ENCODE peak calls at places on chromosomes 13 and 19, in ten cellular contexts. One of them, this sample, is unnamed.

GRCh38 chr19:49567722-49568454 is 12.5 kb downstream of the NOSIP start:
- DNase-seq in K562: peak
- DNase-seq in fibroblast of villous mesenchyme: peak
- DNase-seq in tibial nerve: no peak
- DNase-seq in lower lobe of right lung: no peak
- DNase-seq in bronchial epithelial cell: no peak
- DNase-seq in fibroblast of lung: no peak
- DNase-seq in neural progenitor cell: no peak
- DNase-seq in IMR-90: no peak
- DNase-seq in heart right ventricle: no peak
- DNase-seq in this sample: no peak

GRCh38 chr19:17855333-17856152 is 4.2 kb upstream of the RPL18A start:
- DNase-seq in fibroblast of villous mesenchyme: peak
- DNase-seq in heart right ventricle: peak
- DNase-seq in neural progenitor cell: peak
- DNase-seq in K562: peak
- DNase-seq in bronchial epithelial cell: peak
- DNase-seq in fibroblast of lung: peak
- DNase-seq in tibial nerve: peak
- DNase-seq in lower lobe of right lung: peak
- DNase-seq in IMR-90: peak
- DNase-seq in this sample: no peak

GRCh38 chr13:81929988-81930387 is 1589.1 kb upstream of the SPRY2 start:
- DNase-seq in K562: no peak
- DNase-seq in tibial nerve: no peak
- DNase-seq in fibroblast of villous mesenchyme: no peak
- DNase-seq in heart right ventricle: no peak
- DNase-seq in bronchial epithelial cell: peak
- DNase-seq in lower lobe of right lung: no peak
- DNase-seq in neural progenitor cell: peak
- DNase-seq in IMR-90: no peak
- DNase-seq in fibroblast of lung: peak
- DNase-seq in this sample: no peak

GRCh38 chr19:38148337-38148736 is 75.7 kb downstream of the DPF1 start:
- DNase-seq in neural progenitor cell: no peak
- DNase-seq in bronchial epithelial cell: no peak
- DNase-seq in fibroblast of lung: no peak
- DNase-seq in fibroblast of villous mesenchyme: no peak
- DNase-seq in IMR-90: no peak
- DNase-seq in heart right ventricle: peak
- DNase-seq in K562: no peak
- DNase-seq in tibial nerve: no peak
- DNase-seq in lower lobe of right lung: no peak
- DNase-seq in this sample: no peak

GRCh38 chr19:46296722-46297431 is at the start of gene HIF3A:
- DNase-seq in fibroblast of villous mesenchyme: peak
- DNase-seq in fibroblast of lung: no peak
- DNase-seq in neural progenitor cell: peak
- DNase-seq in lower lobe of right lung: peak
- DNase-seq in heart right ventricle: peak
- DNase-seq in bronchial epithelial cell: no peak
- DNase-seq in IMR-90: no peak
- DNase-seq in K562: peak
- DNase-seq in tibial nerve: no peak
- DNase-seq in this sample: no peak

GRCh38 chr13:33172911-33173310 is 112.6 kb downstream of the STARD13 start:
- DNase-seq in lower lobe of right lung: no peak
- DNase-seq in bronchial epithelial cell: peak
- DNase-seq in tibial nerve: no peak
- DNase-seq in heart right ventricle: no peak
- DNase-seq in neural progenitor cell: no peak
- DNase-seq in K562: no peak
- DNase-seq in fibroblast of lung: peak
- DNase-seq in IMR-90: no peak
- DNase-seq in fibroblast of villous mesenchyme: no peak
- DNase-seq in this sample: no peak

GRCh38 chr19:10114651-10115391 is 3.3 kb downstream of the P2RY11 start:
- DNase-seq in tibial nerve: no peak
- DNase-seq in lower lobe of right lung: peak
- DNase-seq in K562: peak
- DNase-seq in neural progenitor cell: no peak
- DNase-seq in fibroblast of lung: no peak
- DNase-seq in heart right ventricle: no peak
- DNase-seq in IMR-90: no peak
- DNase-seq in fibroblast of villous mesenchyme: no peak
- DNase-seq in bronchial epithelial cell: no peak
- DNase-seq in this sample: no peak

GRCh38 chr19:41937976-41938375 is 9.7 kb upstream of the ERFL start:
- DNase-seq in lower lobe of right lung: no peak
- DNase-seq in fibroblast of lung: no peak
- DNase-seq in neural progenitor cell: no peak
- DNase-seq in heart right ventricle: no peak
- DNase-seq in tibial nerve: no peak
- DNase-seq in fibroblast of villous mesenchyme: no peak
- DNase-seq in K562: no peak
- DNase-seq in IMR-90: no peak
- DNase-seq in bronchial epithelial cell: no peak
- DNase-seq in this sample: no peak

GRCh38 chr19:44718441-44719261 is 19.7 kb downstream of the CEACAM16 start:
- DNase-seq in IMR-90: peak
- DNase-seq in bronchial epithelial cell: no peak
- DNase-seq in fibroblast of villous mesenchyme: peak
- DNase-seq in lower lobe of right lung: peak
- DNase-seq in K562: no peak
- DNase-seq in neural progenitor cell: peak
- DNase-seq in fibroblast of lung: peak
- DNase-seq in heart right ventricle: peak
- DNase-seq in tibial nerve: no peak
- DNase-seq in this sample: no peak

GRCh38 chr13:51113186-51113881 is 2.3 kb upstream of the C13orf42 start:
- DNase-seq in lower lobe of right lung: no peak
- DNase-seq in neural progenitor cell: no peak
- DNase-seq in K562: no peak
- DNase-seq in fibroblast of villous mesenchyme: no peak
- DNase-seq in fibroblast of lung: no peak
- DNase-seq in IMR-90: no peak
- DNase-seq in bronchial epithelial cell: no peak
- DNase-seq in tibial nerve: no peak
- DNase-seq in heart right ventricle: no peak
- DNase-seq in this sample: no peak

GRCh38 chr13:36082396-36082795 is 48.8 kb downstream of the DCLK1 start:
- DNase-seq in K562: no peak
- DNase-seq in IMR-90: no peak
- DNase-seq in tibial nerve: no peak
- DNase-seq in neural progenitor cell: no peak
- DNase-seq in fibroblast of villous mesenchyme: no peak
- DNase-seq in heart right ventricle: no peak
- DNase-seq in fibroblast of lung: no peak
- DNase-seq in bronchial epithelial cell: no peak
- DNase-seq in lower lobe of right lung: no peak
- DNase-seq in this sample: no peak

GRCh38 chr19:19548915-19549537 is 11.0 kb downstream of the CILP2 start:
- DNase-seq in fibroblast of villous mesenchyme: no peak
- DNase-seq in tibial nerve: no peak
- DNase-seq in fibroblast of lung: no peak
- DNase-seq in bronchial epithelial cell: no peak
- DNase-seq in K562: no peak
- DNase-seq in heart right ventricle: no peak
- DNase-seq in lower lobe of right lung: no peak
- DNase-seq in neural progenitor cell: no peak
- DNase-seq in IMR-90: peak
- DNase-seq in this sample: peak

GRCh38 chr19:53872762-53873161 is 5.1 kb downstream of the MYADM start:
- DNase-seq in K562: no peak
- DNase-seq in neural progenitor cell: no peak
- DNase-seq in bronchial epithelial cell: no peak
- DNase-seq in fibroblast of lung: no peak
- DNase-seq in tibial nerve: no peak
- DNase-seq in lower lobe of right lung: no peak
- DNase-seq in heart right ventricle: no peak
- DNase-seq in IMR-90: no peak
- DNase-seq in fibroblast of villous mesenchyme: no peak
- DNase-seq in this sample: no peak

GRCh38 chr19:19866599-19867248 is 1.0 kb downstream of the ZNF253 start:
- DNase-seq in neural progenitor cell: peak
- DNase-seq in bronchial epithelial cell: no peak
- DNase-seq in lower lobe of right lung: no peak
- DNase-seq in fibroblast of lung: peak
- DNase-seq in heart right ventricle: no peak
- DNase-seq in IMR-90: no peak
- DNase-seq in K562: peak
- DNase-seq in tibial nerve: no peak
- DNase-seq in fibroblast of villous mesenchyme: peak
- DNase-seq in this sample: no peak

GRCh38 chr19:43467730-43468129 is 2.3 kb upstream of the LYPD3 start:
- DNase-seq in heart right ventricle: no peak
- DNase-seq in lower lobe of right lung: no peak
- DNase-seq in neural progenitor cell: no peak
- DNase-seq in bronchial epithelial cell: peak
- DNase-seq in fibroblast of villous mesenchyme: peak
- DNase-seq in fibroblast of lung: peak
- DNase-seq in K562: no peak
- DNase-seq in IMR-90: peak
- DNase-seq in tibial nerve: no peak
- DNase-seq in this sample: no peak

GRCh38 chr19:13037161-13037560 is 41.9 kb downstream of the NFIX start:
- DNase-seq in K562: no peak
- DNase-seq in bronchial epithelial cell: peak
- DNase-seq in fibroblast of villous mesenchyme: peak
- DNase-seq in lower lobe of right lung: no peak
- DNase-seq in IMR-90: peak
- DNase-seq in fibroblast of lung: peak
- DNase-seq in heart right ventricle: no peak
- DNase-seq in neural progenitor cell: no peak
- DNase-seq in tibial nerve: no peak
- DNase-seq in this sample: no peak

GRCh38 chr19:12365094-12365371 is 450 bp downstream of the ZNF442 start:
- DNase-seq in K562: no peak
- DNase-seq in lower lobe of right lung: no peak
- DNase-seq in bronchial epithelial cell: no peak
- DNase-seq in fibroblast of lung: peak
- DNase-seq in fibroblast of villous mesenchyme: peak
- DNase-seq in tibial nerve: no peak
- DNase-seq in IMR-90: peak
- DNase-seq in heart right ventricle: no peak
- DNase-seq in neural progenitor cell: no peak
- DNase-seq in this sample: no peak

GRCh38 chr13:105773887-105774538 is 761.4 kb downstream of the EFNB2 start:
- DNase-seq in K562: no peak
- DNase-seq in fibroblast of lung: peak
- DNase-seq in IMR-90: peak
- DNase-seq in bronchial epithelial cell: peak
- DNase-seq in tibial nerve: no peak
- DNase-seq in fibroblast of villous mesenchyme: peak
- DNase-seq in heart right ventricle: no peak
- DNase-seq in neural progenitor cell: peak
- DNase-seq in lower lobe of right lung: no peak
- DNase-seq in this sample: no peak

DNA sequence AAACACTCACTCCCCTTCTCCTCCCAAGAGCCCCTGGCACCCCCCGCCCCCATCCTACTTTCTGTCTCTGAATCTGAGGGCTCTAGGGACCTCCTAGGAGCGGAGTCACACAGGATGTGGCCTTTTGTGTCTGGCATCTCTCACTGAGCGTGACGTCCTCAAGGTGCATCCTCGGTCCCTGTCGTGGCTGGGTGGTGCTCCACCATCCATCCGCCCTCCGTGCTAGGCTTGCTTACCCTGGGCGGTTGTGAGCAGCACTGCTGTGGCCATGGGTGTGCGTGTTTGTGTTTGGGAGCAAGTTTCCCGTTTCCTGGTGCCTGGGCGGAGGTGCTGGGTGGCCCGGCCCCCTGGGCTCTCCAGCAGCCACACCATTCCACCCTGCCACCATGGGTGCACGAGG is 12.2 kb downstream of the PLEKHJ1 start:
- DNase-seq in bronchial epithelial cell: no peak
- DNase-seq in fibroblast of lung: no peak
- DNase-seq in tibial nerve: no peak
- DNase-seq in fibroblast of villous mesenchyme: no peak
- DNase-seq in lower lobe of right lung: no peak
- DNase-seq in neural progenitor cell: no peak
- DNase-seq in K562: no peak
- DNase-seq in heart right ventricle: no peak
- DNase-seq in IMR-90: no peak
- DNase-seq in this sample: no peak
- H3K4me3 ChIP-seq in bronchial epithelial cell: no peak
- H3K4me3 ChIP-seq in fibroblast of lung: no peak
- H3K4me3 ChIP-seq in tibial nerve: no peak
- H3K4me3 ChIP-seq in fibroblast of villous mesenchyme: no peak
- H3K4me3 ChIP-seq in lower lobe of right lung: no peak
- H3K4me3 ChIP-seq in neural progenitor cell: no peak
- H3K4me3 ChIP-seq in K562: no peak
- H3K4me3 ChIP-seq in heart right ventricle: no peak
- H3K4me3 ChIP-seq in IMR-90: no peak
- H3K4me3 ChIP-seq in this sample: no peak

DNA sequence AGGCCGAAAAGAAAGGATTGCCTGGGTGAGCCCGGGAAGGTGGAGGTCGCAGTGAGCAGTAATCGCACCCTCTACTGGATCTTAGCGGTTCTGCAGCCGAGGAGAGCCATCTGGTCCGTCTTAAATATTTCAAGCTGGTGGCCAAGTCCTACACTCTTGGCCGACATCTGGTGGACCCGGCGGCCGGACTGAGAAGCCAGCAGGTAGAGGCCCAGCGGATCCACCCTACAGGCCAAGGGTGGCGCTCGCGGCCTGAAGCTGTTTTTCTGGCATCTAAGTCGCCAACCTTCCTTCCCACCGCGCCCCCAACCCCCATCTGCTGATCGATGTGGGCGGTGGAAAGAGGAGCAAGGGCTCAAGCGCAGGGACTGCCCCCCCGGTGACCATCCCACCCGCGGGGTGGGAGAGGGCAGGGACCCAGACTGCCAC is 46.5 kb upstream of the ZNF730 start:
- DNase-seq in heart right ventricle: peak
- DNase-seq in tibial nerve: no peak
- DNase-seq in lower lobe of right lung: no peak
- DNase-seq in fibroblast of villous mesenchyme: peak
- DNase-seq in fibroblast of lung: peak
- DNase-seq in neural progenitor cell: no peak
- DNase-seq in IMR-90: peak
- DNase-seq in bronchial epithelial cell: no peak
- DNase-seq in K562: peak
- DNase-seq in this sample: no peak
- TF ChIP-seq CTCF in heart right ventricle: peak
- TF ChIP-seq CTCF in tibial nerve: no peak
- TF ChIP-seq CTCF in lower lobe of right lung: peak
- TF ChIP-seq CTCF in fibroblast of villous mesenchyme: peak
- TF ChIP-seq CTCF in fibroblast of lung: peak
- TF ChIP-seq CTCF in neural progenitor cell: no peak
- TF ChIP-seq CTCF in IMR-90: peak
- TF ChIP-seq CTCF in bronchial epithelial cell: peak
- TF ChIP-seq CTCF in K562: no peak
- TF ChIP-seq CTCF in this sample: peak

GRCh38 chr19:51410950-51411748 is 6.3 kb downstream of the SIGLEC10 start:
- DNase-seq in tibial nerve: no peak
- DNase-seq in fibroblast of villous mesenchyme: no peak
- DNase-seq in fibroblast of lung: no peak
- DNase-seq in IMR-90: no peak
- DNase-seq in lower lobe of right lung: no peak
- DNase-seq in bronchial epithelial cell: no peak
- DNase-seq in heart right ventricle: no peak
- DNase-seq in neural progenitor cell: no peak
- DNase-seq in K562: no peak
- DNase-seq in this sample: no peak
- H3K4me3 ChIP-seq in tibial nerve: no peak
- H3K4me3 ChIP-seq in fibroblast of villous mesenchyme: no peak
- H3K4me3 ChIP-seq in fibroblast of lung: no peak
- H3K4me3 ChIP-seq in IMR-90: no peak
- H3K4me3 ChIP-seq in lower lobe of right lung: no peak
- H3K4me3 ChIP-seq in bronchial epithelial cell: no peak
- H3K4me3 ChIP-seq in heart right ventricle: no peak
- H3K4me3 ChIP-seq in neural progenitor cell: no peak
- H3K4me3 ChIP-seq in K562: no peak
- H3K4me3 ChIP-seq in this sample: no peak

GRCh38 chr13:102948006-102948405 is 102.2 kb downstream of the ERCC5 start:
- DNase-seq in K562: no peak
- DNase-seq in neural progenitor cell: peak
- DNase-seq in tibial nerve: no peak
- DNase-seq in IMR-90: no peak
- DNase-seq in bronchial epithelial cell: no peak
- DNase-seq in fibroblast of villous mesenchyme: no peak
- DNase-seq in heart right ventricle: no peak
- DNase-seq in lower lobe of right lung: no peak
- DNase-seq in fibroblast of lung: peak
- DNase-seq in this sample: no peak
- TF ChIP-seq CTCF in K562: no peak
- TF ChIP-seq CTCF in neural progenitor cell: peak
- TF ChIP-seq CTCF in tibial nerve: no peak
- TF ChIP-seq CTCF in IMR-90: no peak
- TF ChIP-seq CTCF in bronchial epithelial cell: no peak
- TF ChIP-seq CTCF in fibroblast of villous mesenchyme: no peak
- TF ChIP-seq CTCF in heart right ventricle: peak
- TF ChIP-seq CTCF in lower lobe of right lung: no peak
- TF ChIP-seq CTCF in fibroblast of lung: no peak
- TF ChIP-seq CTCF in this sample: no peak

This sample was measured in AG09309.